ENCODE peak calls at places on chromosome 13, in seven cellular contexts. One of them, this sample, is unnamed.

GRCh38 chr13:21089827-21090226 is 28.4 kb upstream of the LATS2 start:
- DNase-seq in EL: no peak
- DNase-seq in memory B cell: no peak
- DNase-seq in left colon: no peak
- DNase-seq in GM12864: no peak
- DNase-seq in activated CD8-positive, alpha-beta memory T cell treated with anti-CD3 and anti-CD28 coated beads for 24 hours: no peak
- DNase-seq in fibroblast of mammary gland: no peak
- DNase-seq in this sample: no peak

GRCh38 chr13:86945596-86945995 is 725.6 kb upstream of the SLITRK5 start:
- DNase-seq in left colon: no peak
- DNase-seq in activated CD8-positive, alpha-beta memory T cell treated with anti-CD3 and anti-CD28 coated beads for 24 hours: no peak
- DNase-seq in fibroblast of mammary gland: peak; percentile 0
- DNase-seq in GM12864: no peak
- DNase-seq in memory B cell: no peak
- DNase-seq in EL: no peak
- DNase-seq in this sample: no peak

GRCh38 chr13:35388456-35388855 is 88.0 kb downstream of the MAB21L1 start:
- DNase-seq in GM12864: no peak
- DNase-seq in memory B cell: no peak
- DNase-seq in left colon: no peak
- DNase-seq in fibroblast of mammary gland: peak; percentile 59
- DNase-seq in EL: no peak
- DNase-seq in activated CD8-positive, alpha-beta memory T cell treated with anti-CD3 and anti-CD28 coated beads for 24 hours: no peak
- DNase-seq in this sample: no peak

GRCh38 chr13:103640617-103641016 is 574.4 kb upstream of the SLC10A2 start:
- DNase-seq in GM12864: no peak
- DNase-seq in memory B cell: no peak
- DNase-seq in EL: no peak
- DNase-seq in fibroblast of mammary gland: no peak
- DNase-seq in left colon: no peak
- DNase-seq in activated CD8-positive, alpha-beta memory T cell treated with anti-CD3 and anti-CD28 coated beads for 24 hours: no peak
- DNase-seq in this sample: no peak

GRCh38 chr13:97257800-97258799 is 36.0 kb downstream of the MBNL2 start:
- DNase-seq in activated CD8-positive, alpha-beta memory T cell treated with anti-CD3 and anti-CD28 coated beads for 24 hours: peak; percentile 58
- DNase-seq in left colon: no peak
- DNase-seq in fibroblast of mammary gland: peak; percentile 88
- DNase-seq in memory B cell: no peak
- DNase-seq in GM12864: no peak
- DNase-seq in EL: peak; percentile 89
- DNase-seq in this sample: no peak

GRCh38 chr13:26449063-26449848 is 108.2 kb upstream of the WASF3 start:
- DNase-seq in left colon: no peak
- DNase-seq in memory B cell: no peak
- DNase-seq in EL: peak; percentile 56
- DNase-seq in fibroblast of mammary gland: peak; percentile 7
- DNase-seq in GM12864: no peak
- DNase-seq in activated CD8-positive, alpha-beta memory T cell treated with anti-CD3 and anti-CD28 coated beads for 24 hours: no peak
- DNase-seq in this sample: no peak

GRCh38 chr13:97976551-97977375 is 23.3 kb downstream of the IPO5 start:
- DNase-seq in memory B cell: no peak
- DNase-seq in EL: no peak
- DNase-seq in left colon: peak; percentile 79
- DNase-seq in activated CD8-positive, alpha-beta memory T cell treated with anti-CD3 and anti-CD28 coated beads for 24 hours: no peak
- DNase-seq in GM12864: peak; percentile 15
- DNase-seq in fibroblast of mammary gland: no peak
- DNase-seq in this sample: peak; percentile 15

GRCh38 chr13:74978596-74978995 is 503.4 kb downstream of the TBC1D4 start:
- DNase-seq in memory B cell: no peak
- DNase-seq in left colon: no peak
- DNase-seq in GM12864: no peak
- DNase-seq in EL: no peak
- DNase-seq in fibroblast of mammary gland: no peak
- DNase-seq in activated CD8-positive, alpha-beta memory T cell treated with anti-CD3 and anti-CD28 coated beads for 24 hours: no peak
- DNase-seq in this sample: no peak

GRCh38 chr13:85586422-85586831 is 212.8 kb downstream of the SLITRK6 start:
- DNase-seq in GM12864: no peak
- DNase-seq in left colon: no peak
- DNase-seq in activated CD8-positive, alpha-beta memory T cell treated with anti-CD3 and anti-CD28 coated beads for 24 hours: no peak
- DNase-seq in fibroblast of mammary gland: peak; percentile 46
- DNase-seq in memory B cell: no peak
- DNase-seq in EL: peak; percentile 62
- DNase-seq in this sample: no peak

GRCh38 chr13:20608438-20609020 is 41.6 kb downstream of the IFT88 start:
- DNase-seq in GM12864: no peak
- DNase-seq in activated CD8-positive, alpha-beta memory T cell treated with anti-CD3 and anti-CD28 coated beads for 24 hours: no peak
- DNase-seq in left colon: no peak
- DNase-seq in fibroblast of mammary gland: peak; percentile 3
- DNase-seq in EL: no peak
- DNase-seq in memory B cell: no peak
- DNase-seq in this sample: peak; percentile 60

GRCh38 chr13:96036515-96036914 is 16.7 kb downstream of the UGGT2 start:
- DNase-seq in fibroblast of mammary gland: no peak
- DNase-seq in left colon: no peak
- DNase-seq in memory B cell: no peak
- DNase-seq in EL: no peak
- DNase-seq in GM12864: no peak
- DNase-seq in activated CD8-positive, alpha-beta memory T cell treated with anti-CD3 and anti-CD28 coated beads for 24 hours: no peak
- DNase-seq in this sample: no peak

GRCh38 chr13:21458457-21458815 is 667 bp downstream of the ZDHHC20 start:
- DNase-seq in GM12864: no peak
- DNase-seq in memory B cell: no peak
- DNase-seq in left colon: peak; percentile 62
- DNase-seq in activated CD8-positive, alpha-beta memory T cell treated with anti-CD3 and anti-CD28 coated beads for 24 hours: peak; percentile 79
- DNase-seq in fibroblast of mammary gland: no peak
- DNase-seq in EL: peak; percentile 24
- DNase-seq in this sample: no peak

GRCh38 chr13:52022355-52022754 is 2.1 kb upstream of the UTP14C start:
- DNase-seq in GM12864: no peak
- DNase-seq in left colon: no peak
- DNase-seq in EL: no peak
- DNase-seq in fibroblast of mammary gland: no peak
- DNase-seq in activated CD8-positive, alpha-beta memory T cell treated with anti-CD3 and anti-CD28 coated beads for 24 hours: no peak
- DNase-seq in memory B cell: no peak
- DNase-seq in this sample: no peak

GRCh38 chr13:75603038-75603437 is 33.1 kb upstream of the LMO7 start:
- DNase-seq in left colon: no peak
- DNase-seq in fibroblast of mammary gland: no peak
- DNase-seq in EL: no peak
- DNase-seq in activated CD8-positive, alpha-beta memory T cell treated with anti-CD3 and anti-CD28 coated beads for 24 hours: no peak
- DNase-seq in memory B cell: no peak
- DNase-seq in GM12864: no peak
- DNase-seq in this sample: no peak

GRCh38 chr13:111006508-111007031 is 91.7 kb upstream of the ANKRD10 start:
- DNase-seq in EL: peak; percentile 72
- DNase-seq in left colon: peak; percentile 65
- DNase-seq in memory B cell: no peak
- DNase-seq in activated CD8-positive, alpha-beta memory T cell treated with anti-CD3 and anti-CD28 coated beads for 24 hours: no peak
- DNase-seq in GM12864: no peak
- DNase-seq in fibroblast of mammary gland: peak; percentile 88
- DNase-seq in this sample: no peak

GRCh38 chr13:110233682-110234280 is 73.2 kb downstream of the COL4A1 start:
- DNase-seq in GM12864: no peak
- DNase-seq in memory B cell: no peak
- DNase-seq in left colon: no peak
- DNase-seq in fibroblast of mammary gland: peak; percentile 62
- DNase-seq in EL: no peak
- DNase-seq in activated CD8-positive, alpha-beta memory T cell treated with anti-CD3 and anti-CD28 coated beads for 24 hours: no peak
- DNase-seq in this sample: no peak

GRCh38 chr13:67557118-67557517 is 327.0 kb upstream of the PCDH9 start:
- DNase-seq in GM12864: no peak
- DNase-seq in left colon: no peak
- DNase-seq in activated CD8-positive, alpha-beta memory T cell treated with anti-CD3 and anti-CD28 coated beads for 24 hours: no peak
- DNase-seq in fibroblast of mammary gland: no peak
- DNase-seq in memory B cell: no peak
- DNase-seq in EL: no peak
- DNase-seq in this sample: no peak

GRCh38 chr13:25963681-25964080 is 88.1 kb downstream of the SHISA2 start:
- DNase-seq in memory B cell: no peak
- DNase-seq in left colon: no peak
- DNase-seq in EL: peak; percentile 13
- DNase-seq in GM12864: no peak
- DNase-seq in activated CD8-positive, alpha-beta memory T cell treated with anti-CD3 and anti-CD28 coated beads for 24 hours: no peak
- DNase-seq in fibroblast of mammary gland: no peak
- DNase-seq in this sample: peak; percentile 23

GRCh38 chr13:51935326-51936171 is 73.8 kb downstream of the CCDC70 start:
- DNase-seq in activated CD8-positive, alpha-beta memory T cell treated with anti-CD3 and anti-CD28 coated beads for 24 hours: no peak
- DNase-seq in GM12864: no peak
- DNase-seq in EL: peak; percentile 15
- DNase-seq in left colon: peak; percentile 49
- DNase-seq in memory B cell: no peak
- DNase-seq in fibroblast of mammary gland: peak; percentile 4
- DNase-seq in this sample: no peak

GRCh38 chr13:44765076-44765475 is 188.9 kb upstream of the TSC22D1 start:
- DNase-seq in fibroblast of mammary gland: no peak
- DNase-seq in memory B cell: no peak
- DNase-seq in activated CD8-positive, alpha-beta memory T cell treated with anti-CD3 and anti-CD28 coated beads for 24 hours: no peak
- DNase-seq in left colon: no peak
- DNase-seq in EL: no peak
- DNase-seq in GM12864: no peak
- DNase-seq in this sample: no peak

GRCh38 chr13:42970824-42971669 is 21.0 kb downstream of the EPSTI1 start:
- DNase-seq in EL: peak; percentile 78
- DNase-seq in memory B cell: no peak
- DNase-seq in GM12864: peak; percentile 55
- DNase-seq in fibroblast of mammary gland: peak; percentile 62
- DNase-seq in activated CD8-positive, alpha-beta memory T cell treated with anti-CD3 and anti-CD28 coated beads for 24 hours: peak; percentile 65
- DNase-seq in left colon: no peak
- DNase-seq in this sample: peak; percentile 36

This sample was measured in midbrain.